ENCODE peak calls at places on chromosomes 4 and X, in four cellular contexts. One of them, this sample, is unnamed. For H3K9me1, the result is how much of the 10 kb centered on the place peaks cover.

GRCh38 chr4:113827285-113827684 is 65.7 kb upstream of the CAMK2D start:
- DNase-seq in K562: no peak
- DNase-seq in keratinocyte: no peak
- DNase-seq in IMR-90: peak
- DNase-seq in this sample: no peak

GRCh38 chr4:55554453-55555030 is 7.8 kb upstream of the CLOCK start:
- DNase-seq in K562: no peak
- DNase-seq in keratinocyte: no peak
- DNase-seq in IMR-90: peak
- DNase-seq in this sample: peak

GRCh38 chr4:41178372-41179085 is 35.8 kb downstream of the APBB2 start:
- DNase-seq in keratinocyte: no peak
- DNase-seq in IMR-90: peak
- DNase-seq in K562: no peak
- DNase-seq in this sample: peak

GRCh38 chr4:82145850-82146249 is 227.9 kb downstream of the HNRNPD start:
- DNase-seq in keratinocyte: no peak
- DNase-seq in K562: no peak
- DNase-seq in IMR-90: no peak
- DNase-seq in this sample: no peak

GRCh38 chrX:10329984-10330383 is 173.2 kb downstream of the CLCN4 start:
- DNase-seq in keratinocyte: no peak
- DNase-seq in K562: no peak
- DNase-seq in IMR-90: no peak
- DNase-seq in this sample: no peak

GRCh38 chrX:102958794-102959193 is 21.7 kb downstream of the RAB40AL start:
- DNase-seq in K562: no peak
- DNase-seq in keratinocyte: no peak
- DNase-seq in IMR-90: no peak
- DNase-seq in this sample: no peak

GRCh38 chr4:184448828-184449227 is 25.5 kb downstream of the IRF2 start:
- DNase-seq in K562: no peak
- DNase-seq in IMR-90: peak
- DNase-seq in keratinocyte: no peak
- DNase-seq in this sample: peak

GRCh38 chrX:109347618-109348017 is 134.3 kb downstream of the GUCY2F start:
- DNase-seq in IMR-90: peak
- DNase-seq in keratinocyte: peak
- DNase-seq in K562: no peak
- DNase-seq in this sample: peak

GRCh38 chr4:3308691-3309090 is 15.9 kb downstream of the RGS12 start:
- DNase-seq in IMR-90: no peak
- DNase-seq in keratinocyte: no peak
- DNase-seq in K562: no peak
- DNase-seq in this sample: no peak

GRCh38 chrX:66633541-66633940 is 5.3 kb downstream of the EDA2R start:
- DNase-seq in K562: no peak
- DNase-seq in IMR-90: peak
- DNase-seq in keratinocyte: no peak
- DNase-seq in this sample: no peak

DNA sequence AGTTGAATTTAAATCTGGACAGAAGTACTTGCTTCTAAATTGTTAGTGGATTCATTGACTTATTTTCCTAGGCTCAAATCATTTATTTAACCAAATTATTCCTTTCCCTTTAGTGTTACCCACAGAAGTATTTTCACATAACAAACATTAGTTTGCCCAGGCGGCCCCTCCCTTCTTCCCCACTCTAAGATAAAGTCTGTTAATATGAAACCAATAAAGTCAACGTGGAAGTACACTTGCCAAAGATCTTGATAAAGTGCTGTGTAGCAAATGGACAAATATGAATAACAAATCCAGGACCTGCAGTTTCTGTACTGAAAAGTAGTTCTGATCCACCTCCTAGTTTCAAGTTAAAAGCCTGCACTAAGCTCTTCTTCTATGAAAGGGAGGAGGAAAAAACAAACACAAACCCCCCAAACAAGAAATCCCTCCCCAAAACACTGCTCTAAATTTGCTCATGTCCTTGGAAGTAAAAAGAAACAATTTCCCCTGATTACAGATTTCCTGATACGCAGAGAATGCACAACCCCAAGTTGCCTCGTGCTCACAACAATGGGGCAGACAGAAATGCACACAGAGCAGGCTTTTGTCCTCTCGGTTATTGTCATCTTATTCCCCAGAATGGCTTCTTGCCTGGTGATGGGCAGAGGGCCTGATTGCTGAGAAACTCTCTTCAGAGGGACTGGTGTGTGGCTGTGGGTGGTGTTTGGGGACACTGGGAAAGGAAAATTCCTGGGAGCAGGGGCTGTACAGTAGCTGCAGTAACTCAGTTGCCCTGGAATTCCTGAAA is 23.2 kb downstream of the TMSB4X start:
- DNase-seq in K562: no peak
- DNase-seq in IMR-90: no peak
- DNase-seq in keratinocyte: no peak
- DNase-seq in this sample: peak
- H3K9ac ChIP-seq in K562: peak
- H3K9ac ChIP-seq in IMR-90: no peak
- H3K9ac ChIP-seq in keratinocyte: no peak
- H3K9ac ChIP-seq in this sample: no peak

GRCh38 chr4:76108467-76109181 is 34.1 kb downstream of the ART3 start:
- DNase-seq in IMR-90: no peak
- DNase-seq in K562: no peak
- DNase-seq in keratinocyte: no peak
- DNase-seq in this sample: no peak
- H3K9me1 ChIP-seq in IMR-90: under half
- H3K9me1 ChIP-seq in K562: under half
- H3K9me1 ChIP-seq in keratinocyte: under half
- H3K9me1 ChIP-seq in this sample: under half

GRCh38 chr4:23947826-23948225 is 58.0 kb upstream of the PPARGC1A start:
- DNase-seq in keratinocyte: no peak
- DNase-seq in IMR-90: peak
- DNase-seq in K562: no peak
- DNase-seq in this sample: no peak
- H3K9ac ChIP-seq in keratinocyte: no peak
- H3K9ac ChIP-seq in IMR-90: no peak
- H3K9ac ChIP-seq in K562: no peak
- H3K9ac ChIP-seq in this sample: no peak

GRCh38 chrX:72663737-72664136 is 50.4 kb downstream of the PHKA1 start:
- DNase-seq in K562: no peak
- DNase-seq in keratinocyte: no peak
- DNase-seq in IMR-90: no peak
- DNase-seq in this sample: no peak
- H3K9me1 ChIP-seq in K562: under half
- H3K9me1 ChIP-seq in keratinocyte: under half
- H3K9me1 ChIP-seq in IMR-90: under half
- H3K9me1 ChIP-seq in this sample: under half

DNA sequence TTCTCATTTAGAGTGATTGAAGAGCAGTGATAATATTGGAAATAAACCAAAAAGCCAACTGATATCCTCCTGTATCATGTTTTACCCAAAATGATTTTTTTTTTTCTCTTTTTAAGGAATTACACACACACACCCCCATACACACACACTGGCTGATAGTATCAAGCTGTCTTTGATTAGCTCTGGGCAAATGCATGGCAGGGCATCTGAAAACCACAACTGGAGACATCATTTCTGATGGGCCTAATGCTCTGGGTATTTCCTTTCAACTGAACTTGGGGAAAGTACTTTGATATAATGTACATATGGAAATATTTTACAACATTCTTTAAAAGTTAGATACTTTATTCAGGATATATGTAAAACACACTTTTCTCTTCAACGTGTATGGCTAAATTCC is 14.2 kb upstream of the OSTC start:
- DNase-seq in IMR-90: no peak
- DNase-seq in keratinocyte: no peak
- DNase-seq in K562: no peak
- DNase-seq in this sample: no peak
- H3K9ac ChIP-seq in IMR-90: no peak
- H3K9ac ChIP-seq in keratinocyte: no peak
- H3K9ac ChIP-seq in K562: no peak
- H3K9ac ChIP-seq in this sample: no peak

DNA sequence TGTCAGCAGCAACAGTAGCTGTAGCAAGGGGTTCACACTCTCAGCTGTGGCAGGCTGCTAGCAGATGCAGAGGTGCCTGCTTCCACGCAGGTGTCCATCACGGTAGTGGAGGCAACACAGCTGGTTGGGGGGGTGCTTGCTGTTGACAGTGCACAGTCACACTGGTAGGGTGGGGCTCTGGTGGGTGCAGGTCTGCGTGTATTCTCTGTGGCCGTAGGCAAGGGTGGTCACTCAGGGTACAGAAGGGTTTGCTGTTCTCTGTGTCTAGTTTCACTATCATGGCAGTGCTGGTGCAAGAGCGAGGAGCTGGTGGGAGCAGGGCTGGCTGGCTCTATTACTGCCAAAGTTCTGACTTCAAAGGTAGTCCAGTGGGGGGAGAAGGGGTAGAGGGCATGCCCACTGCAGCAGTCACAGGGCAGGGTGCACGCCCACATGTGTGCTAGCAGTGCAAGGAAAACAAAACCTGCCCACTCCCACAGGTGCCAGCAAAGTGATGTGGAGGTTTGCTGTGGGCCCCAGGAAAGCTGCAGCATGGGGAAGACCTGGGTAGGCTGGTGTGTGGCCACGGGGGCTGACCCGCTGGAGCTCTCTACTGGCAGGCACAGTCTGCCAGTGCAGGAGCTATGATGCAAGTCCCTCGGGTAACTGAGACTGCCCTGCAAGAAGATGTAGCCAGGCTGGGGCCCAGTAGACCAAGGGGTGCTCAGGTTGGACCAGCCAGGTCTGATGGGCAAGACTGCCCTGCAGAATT is 21.6 kb upstream of the WDR17 start:
- DNase-seq in keratinocyte: no peak
- DNase-seq in K562: no peak
- DNase-seq in IMR-90: no peak
- DNase-seq in this sample: no peak
- H3K9me1 ChIP-seq in keratinocyte: under half
- H3K9me1 ChIP-seq in K562: under half
- H3K9me1 ChIP-seq in IMR-90: under half
- H3K9me1 ChIP-seq in this sample: under half

GRCh38 chr4:129344058-129344457 is 248.1 kb downstream of the C4orf33 start:
- DNase-seq in keratinocyte: peak
- DNase-seq in K562: peak
- DNase-seq in IMR-90: peak
- DNase-seq in this sample: peak

GRCh38 chr4:129346760-129347159 is 250.8 kb downstream of the C4orf33 start:
- DNase-seq in IMR-90: no peak
- DNase-seq in K562: no peak
- DNase-seq in keratinocyte: no peak
- DNase-seq in this sample: no peak

GRCh38 chr4:129345680-129346079 is 249.7 kb downstream of the C4orf33 start:
- DNase-seq in keratinocyte: no peak
- DNase-seq in K562: no peak
- DNase-seq in IMR-90: no peak
- DNase-seq in this sample: no peak

GRCh38 chr4:129342820-129343219 is 246.9 kb downstream of the C4orf33 start:
- DNase-seq in IMR-90: peak
- DNase-seq in keratinocyte: peak
- DNase-seq in K562: no peak
- DNase-seq in this sample: peak
- H3K9ac ChIP-seq in IMR-90: no peak
- H3K9ac ChIP-seq in keratinocyte: no peak
- H3K9ac ChIP-seq in K562: no peak
- H3K9ac ChIP-seq in this sample: no peak

DNA sequence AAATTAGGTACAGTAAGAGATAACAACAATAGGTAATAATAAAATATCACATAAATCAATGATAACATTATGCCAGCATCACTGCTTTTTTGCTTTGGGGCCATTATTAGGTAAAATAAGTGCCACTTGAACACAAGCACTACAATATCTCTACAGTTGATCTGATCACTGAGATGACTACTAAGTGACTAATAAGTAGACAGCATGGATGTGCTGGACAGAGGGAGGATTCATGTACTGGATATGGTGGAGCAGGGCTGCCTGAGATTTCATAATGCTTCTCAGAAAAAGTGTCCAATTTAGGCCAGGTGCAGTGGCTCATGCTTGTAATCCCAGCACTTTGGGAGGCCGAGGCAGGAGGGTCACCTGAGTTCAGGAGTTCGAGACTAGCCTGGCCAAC is 137.8 kb upstream of the IL1RAPL2 start:
- DNase-seq in keratinocyte: peak
- DNase-seq in IMR-90: no peak
- DNase-seq in K562: no peak
- DNase-seq in this sample: no peak
- H3K9me1 ChIP-seq in keratinocyte: under half
- H3K9me1 ChIP-seq in IMR-90: under half
- H3K9me1 ChIP-seq in K562: under half
- H3K9me1 ChIP-seq in this sample: under half